ENCODE peak calls at places on chromosomes 4 and X, in four cellular contexts. One of them, this sample, is unnamed. For H3K36me3 and H3K4me1, the result is how much of the 10 kb centered on the place peaks cover.

GRCh38 chr4:164012396-164013027 is 518.0 kb downstream of the TMA16 start:
- DNase-seq in sigmoid colon: no peak
- DNase-seq in kidney: no peak
- DNase-seq in HepG2: peak
- DNase-seq in this sample: no peak

GRCh38 chr4:123564758-123565346 is 168.3 kb downstream of the SPRY1 start:
- DNase-seq in sigmoid colon: no peak
- DNase-seq in kidney: no peak
- DNase-seq in HepG2: peak
- DNase-seq in this sample: no peak

GRCh38 chr4:19945501-19945900 is 306.2 kb upstream of the SLIT2 start:
- DNase-seq in sigmoid colon: no peak
- DNase-seq in kidney: no peak
- DNase-seq in HepG2: no peak
- DNase-seq in this sample: no peak

GRCh38 chr4:168636506-168637176 is 139.8 kb downstream of the PALLD start:
- DNase-seq in sigmoid colon: no peak
- DNase-seq in kidney: no peak
- DNase-seq in HepG2: no peak
- DNase-seq in this sample: no peak

GRCh38 chr4:84915396-84915780 is 51.1 kb downstream of the WDFY3 start:
- DNase-seq in sigmoid colon: no peak
- DNase-seq in kidney: no peak
- DNase-seq in HepG2: no peak
- DNase-seq in this sample: no peak

GRCh38 chr4:184253072-184253420 is 35.4 kb upstream of the ENPP6 start:
- DNase-seq in sigmoid colon: no peak
- DNase-seq in kidney: no peak
- DNase-seq in HepG2: no peak
- DNase-seq in this sample: no peak

GRCh38 chrX:7889680-7890079 is 37.5 kb downstream of the PNPLA4 start:
- DNase-seq in sigmoid colon: no peak
- DNase-seq in kidney: no peak
- DNase-seq in HepG2: no peak
- DNase-seq in this sample: no peak

GRCh38 chr4:20520901-20521300 is 179.4 kb upstream of the PACRGL start:
- DNase-seq in sigmoid colon: no peak
- DNase-seq in kidney: no peak
- DNase-seq in HepG2: no peak
- DNase-seq in this sample: no peak

GRCh38 chr4:73706811-73707210 is 33.6 kb upstream of the CXCL8 start:
- DNase-seq in sigmoid colon: no peak
- DNase-seq in kidney: no peak
- DNase-seq in HepG2: no peak
- DNase-seq in this sample: no peak

GRCh38 chrX:123408856-123409737 is 225.0 kb downstream of the GRIA3 start:
- DNase-seq in sigmoid colon: no peak
- DNase-seq in kidney: no peak
- DNase-seq in HepG2: no peak
- DNase-seq in this sample: no peak

GRCh38 chrX:43703211-43703791 is 47.2 kb downstream of the MAOA start:
- DNase-seq in sigmoid colon: no peak
- DNase-seq in kidney: no peak
- DNase-seq in HepG2: peak
- DNase-seq in this sample: no peak

GRCh38 chr4:106320235-106320634 is 3.9 kb downstream of the AIMP1 start:
- DNase-seq in sigmoid colon: no peak
- DNase-seq in kidney: no peak
- DNase-seq in HepG2: no peak
- DNase-seq in this sample: no peak

GRCh38 chrX:2962346-2962745 is 33.2 kb upstream of the ARSD start:
- DNase-seq in sigmoid colon: no peak
- DNase-seq in kidney: no peak
- DNase-seq in HepG2: peak
- DNase-seq in this sample: no peak

GRCh38 chrX:30530591-30530990 is 47.0 kb downstream of the TASL start:
- DNase-seq in sigmoid colon: no peak
- DNase-seq in kidney: no peak
- DNase-seq in HepG2: no peak
- DNase-seq in this sample: no peak

GRCh38 chrX:44507292-44507691 is 35.4 kb downstream of the FUNDC1 start:
- DNase-seq in sigmoid colon: no peak
- DNase-seq in kidney: no peak
- DNase-seq in HepG2: no peak
- DNase-seq in this sample: no peak

GRCh38 chr4:83013420-83013867 is 2.8 kb upstream of the LIN54 start:
- DNase-seq in sigmoid colon: no peak
- DNase-seq in kidney: no peak
- DNase-seq in HepG2: no peak
- DNase-seq in this sample: no peak

GRCh38 chr4:186260117-186260503 is 5.9 kb upstream of the F11 start:
- DNase-seq in sigmoid colon: no peak
- DNase-seq in kidney: no peak
- DNase-seq in HepG2: peak
- DNase-seq in this sample: no peak

GRCh38 chr4:140641789-140642439 is 73.2 kb upstream of the UCP1 start:
- DNase-seq in sigmoid colon: no peak
- DNase-seq in kidney: no peak
- DNase-seq in HepG2: peak
- DNase-seq in this sample: peak

GRCh38 chr4:105598787-105599186 is 46.4 kb downstream of the ARHGEF38 start:
- DNase-seq in sigmoid colon: no peak
- DNase-seq in kidney: no peak
- DNase-seq in HepG2: no peak
- DNase-seq in this sample: no peak

GRCh38 chr4:10589808-10590207 is 94.8 kb downstream of the CLNK start:
- DNase-seq in sigmoid colon: no peak
- DNase-seq in kidney: no peak
- DNase-seq in HepG2: no peak
- DNase-seq in this sample: no peak

GRCh38 chrX:116272328-116272727 is 101.8 kb downstream of the AGTR2 start:
- DNase-seq in sigmoid colon: no peak
- DNase-seq in kidney: no peak
- DNase-seq in HepG2: no peak
- DNase-seq in this sample: no peak

GRCh38 chrX:74420194-74421035 is 878 bp upstream of the SLC16A2 start:
- DNase-seq in sigmoid colon: peak
- DNase-seq in kidney: peak
- DNase-seq in HepG2: no peak
- DNase-seq in this sample: peak

GRCh38 chrX:97399400-97399799 is 515.7 kb downstream of the RPA4 start:
- DNase-seq in sigmoid colon: no peak
- DNase-seq in kidney: no peak
- DNase-seq in HepG2: no peak
- DNase-seq in this sample: no peak

GRCh38 chr4:80213117-80213815 is 16.0 kb downstream of the PRDM8 start:
- DNase-seq in sigmoid colon: no peak
- DNase-seq in kidney: no peak
- DNase-seq in HepG2: no peak
- DNase-seq in this sample: no peak

GRCh38 chrX:122596998-122597397 is 587.1 kb upstream of the GRIA3 start:
- DNase-seq in sigmoid colon: no peak
- DNase-seq in kidney: no peak
- DNase-seq in HepG2: no peak
- DNase-seq in this sample: no peak

GRCh38 chrX:132491191-132491590 is 2.4 kb upstream of the MBNL3 start:
- DNase-seq in sigmoid colon: no peak
- DNase-seq in kidney: no peak
- DNase-seq in HepG2: peak
- DNase-seq in this sample: no peak

GRCh38 chr4:63563288-63564014 is 845.8 kb downstream of the TECRL start:
- DNase-seq in sigmoid colon: no peak
- DNase-seq in kidney: no peak
- DNase-seq in HepG2: no peak
- DNase-seq in this sample: no peak

GRCh38 chr4:167826281-167826680 is 266.1 kb upstream of the ANXA10 start:
- DNase-seq in sigmoid colon: no peak
- DNase-seq in kidney: no peak
- DNase-seq in HepG2: no peak
- DNase-seq in this sample: no peak

GRCh38 chrX:13752646-13753045 is 18.1 kb downstream of the OFD1 start:
- DNase-seq in sigmoid colon: no peak
- DNase-seq in kidney: no peak
- DNase-seq in HepG2: no peak
- DNase-seq in this sample: no peak

GRCh38 chr4:87044511-87045369 is 109.9 kb downstream of the AFF1 start:
- DNase-seq in sigmoid colon: no peak
- DNase-seq in kidney: no peak
- DNase-seq in HepG2: no peak
- DNase-seq in this sample: no peak
- H3K36me3 ChIP-seq in sigmoid colon: under half
- H3K36me3 ChIP-seq in kidney: under half
- H3K36me3 ChIP-seq in HepG2: under half
- H3K36me3 ChIP-seq in this sample: under half

GRCh38 chr4:42395595-42395994 is 1.7 kb upstream of the SHISA3 start:
- DNase-seq in sigmoid colon: no peak
- DNase-seq in kidney: no peak
- DNase-seq in HepG2: no peak
- DNase-seq in this sample: no peak

GRCh38 chr4:42398448-42399355 is 1.4 kb downstream of the SHISA3 start:
- DNase-seq in sigmoid colon: no peak
- DNase-seq in kidney: peak
- DNase-seq in HepG2: no peak
- DNase-seq in this sample: peak

GRCh38 chr4:42397635-42398447 is 553 bp downstream of the SHISA3 start:
- DNase-seq in sigmoid colon: no peak
- DNase-seq in kidney: peak
- DNase-seq in HepG2: no peak
- DNase-seq in this sample: peak

GRCh38 chr4:42396361-42397255 is 680 bp upstream of the SHISA3 start:
- DNase-seq in sigmoid colon: no peak
- DNase-seq in kidney: no peak
- DNase-seq in HepG2: no peak
- DNase-seq in this sample: no peak

GRCh38 chr4:42397256-42397634 is at the start of gene SHISA3:
- DNase-seq in sigmoid colon: no peak
- DNase-seq in kidney: peak
- DNase-seq in HepG2: no peak
- DNase-seq in this sample: peak
- H3K27ac ChIP-seq in sigmoid colon: peak
- H3K27ac ChIP-seq in kidney: peak
- H3K27ac ChIP-seq in HepG2: no peak
- H3K27ac ChIP-seq in this sample: peak

GRCh38 chrX:130098202-130098552 is 12.1 kb downstream of the ELF4 start:
- DNase-seq in sigmoid colon: no peak
- DNase-seq in kidney: peak
- DNase-seq in HepG2: no peak
- DNase-seq in this sample: no peak

GRCh38 chrX:130097507-130098201 is 12.6 kb downstream of the ELF4 start:
- DNase-seq in sigmoid colon: no peak
- DNase-seq in kidney: peak
- DNase-seq in HepG2: peak
- DNase-seq in this sample: no peak

GRCh38 chrX:130095249-130095648 is 15.0 kb downstream of the ELF4 start:
- DNase-seq in sigmoid colon: no peak
- DNase-seq in kidney: no peak
- DNase-seq in HepG2: no peak
- DNase-seq in this sample: no peak

GRCh38 chrX:130103605-130104004 is 6.7 kb downstream of the ELF4 start:
- DNase-seq in sigmoid colon: no peak
- DNase-seq in kidney: peak
- DNase-seq in HepG2: no peak
- DNase-seq in this sample: no peak

DNA sequence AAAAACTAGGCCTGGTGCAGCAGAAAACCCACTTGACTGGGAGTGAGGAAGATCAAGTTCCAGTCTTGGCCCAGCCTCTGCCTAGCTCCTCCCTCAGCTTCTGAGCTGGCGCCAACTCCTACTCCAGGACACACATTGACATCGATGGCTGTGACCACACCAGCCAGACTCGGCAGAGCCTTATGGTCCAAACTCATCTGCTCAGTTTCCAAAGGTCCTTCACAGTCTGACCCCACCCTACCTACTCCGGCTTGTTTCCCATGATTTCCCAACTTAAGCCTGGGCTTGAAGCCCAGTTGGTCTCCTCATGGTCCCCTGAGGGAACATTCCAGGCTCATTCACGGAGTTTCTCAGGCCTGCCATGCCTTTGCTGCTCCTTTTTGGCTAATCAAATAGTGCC is 10.1 kb downstream of the ELF4 start:
- DNase-seq in sigmoid colon: peak
- DNase-seq in kidney: peak
- DNase-seq in HepG2: no peak
- DNase-seq in this sample: peak
- H3K4me1 ChIP-seq in sigmoid colon: under half
- H3K4me1 ChIP-seq in kidney: under half
- H3K4me1 ChIP-seq in HepG2: under half
- H3K4me1 ChIP-seq in this sample: under half

GRCh38 chr4:5784021-5784420 is 73.0 kb downstream of the EVC start:
- DNase-seq in sigmoid colon: peak
- DNase-seq in kidney: no peak
- DNase-seq in HepG2: no peak
- DNase-seq in this sample: no peak

GRCh38 chr4:5783486-5783885 is 72.5 kb downstream of the EVC start:
- DNase-seq in sigmoid colon: peak
- DNase-seq in kidney: peak
- DNase-seq in HepG2: no peak
- DNase-seq in this sample: no peak

GRCh38 chr4:5782829-5783476 is 72.0 kb downstream of the EVC start:
- DNase-seq in sigmoid colon: peak
- DNase-seq in kidney: peak
- DNase-seq in HepG2: no peak
- DNase-seq in this sample: no peak

GRCh38 chr4:5785806-5786680 is 75.0 kb downstream of the EVC start:
- DNase-seq in sigmoid colon: peak
- DNase-seq in kidney: peak
- DNase-seq in HepG2: no peak
- DNase-seq in this sample: no peak

DNA sequence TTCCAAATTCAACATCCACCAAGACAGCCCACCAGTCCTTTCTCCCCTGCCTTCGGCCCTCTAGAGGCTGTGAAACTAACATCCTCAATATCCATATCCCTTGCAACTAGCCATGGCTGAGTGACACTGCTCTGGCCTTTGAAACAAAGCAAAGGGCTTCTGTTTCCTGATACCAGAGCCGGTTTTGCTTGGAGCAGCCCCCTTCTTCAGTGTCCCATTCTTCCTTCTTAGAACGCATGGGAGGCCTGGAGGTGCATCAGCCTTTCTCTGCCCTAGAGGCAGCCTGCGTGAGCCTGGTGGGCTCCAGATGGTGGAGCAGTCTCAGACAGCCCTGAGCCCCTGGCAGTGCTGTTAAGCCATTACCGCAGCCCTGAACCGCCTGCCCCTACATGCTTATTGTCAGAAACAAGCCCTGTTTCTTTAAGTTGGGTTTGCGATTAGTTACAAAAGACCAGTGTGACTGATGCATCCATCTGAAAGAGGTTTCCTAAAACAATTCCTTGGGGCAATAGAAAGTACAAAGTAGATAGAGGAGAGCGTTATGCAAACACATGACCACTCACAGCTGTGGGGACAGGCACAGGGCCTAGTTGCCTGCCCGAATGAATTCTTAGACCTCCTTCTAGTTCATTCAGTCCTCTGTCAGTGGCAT is 74.1 kb downstream of the EVC start:
- DNase-seq in sigmoid colon: peak
- DNase-seq in kidney: peak
- DNase-seq in HepG2: no peak
- DNase-seq in this sample: no peak
- H3K36me3 ChIP-seq in sigmoid colon: half or more
- H3K36me3 ChIP-seq in kidney: under half
- H3K36me3 ChIP-seq in HepG2: under half
- H3K36me3 ChIP-seq in this sample: under half

This sample was measured in left ventricle myocardium inferior.